ENCODE peak calls at places on chromosomes 4 and X, in four cellular contexts. G, P, U and L are unnamed samples. For H3K4me1, the result is how much of the 10 kb centered on the place peaks cover.

GRCh38 chrX:42442745-42443144 is 335.2 kb downstream of the PPP1R2C start:
- DNase-seq in G (no peak), P (no peak), U (no peak), L (no peak)

GRCh38 chrX:115978068-115978467 is 192.5 kb upstream of the AGTR2 start:
- DNase-seq in G (no peak), P (no peak), U (no peak), L (no peak)

GRCh38 chr4:139528377-139529005 is 27.5 kb downstream of the SETD7 start:
- DNase-seq in G (peak), P (peak), U (peak), L (no peak)

GRCh38 chr4:29805871-29806480 is 914.2 kb upstream of the PCDH7 start:
- DNase-seq in G (no peak), P (no peak), U (no peak), L (no peak)

GRCh38 chr4:32931475-32931874 is 2211.3 kb downstream of the PCDH7 start:
- DNase-seq in G (no peak), P (no peak), U (no peak), L (no peak)

GRCh38 chrX:123818243-123818642 is 41.6 kb upstream of the XIAP start:
- DNase-seq in G (no peak), P (no peak), U (peak), L (no peak)

GRCh38 chr4:182022899-182023298 is 220.3 kb upstream of the TENM3 start:
- DNase-seq in G (no peak), P (no peak), U (no peak), L (no peak)

GRCh38 chrX:49058794-49059193 is at the start of gene CCDC120:
- DNase-seq in G (peak), P (peak), U (peak), L (no peak)

GRCh38 chrX:136814847-136815634 is 34.3 kb upstream of the ARHGEF6 start:
- DNase-seq in G (no peak), P (no peak), U (no peak), L (no peak)

GRCh38 chr4:7526491-7526890 is 91.8 kb upstream of the PSAPL1 start:
- DNase-seq in G (no peak), P (no peak), U (no peak), L (no peak)

GRCh38 chr4:169956441-169956840 is 69.8 kb downstream of the MFAP3L start:
- DNase-seq in G (no peak), P (no peak), U (no peak), L (no peak)

GRCh38 chrX:130020661-130021324 is 38.4 kb downstream of the BCORL1 start:
- DNase-seq in G (no peak), P (no peak), U (no peak), L (no peak)

GRCh38 chr4:99998062-99998880 is 48.2 kb upstream of the H2AZ1 start:
- DNase-seq in G (no peak), P (no peak), U (peak), L (no peak)

GRCh38 chr4:2535386-2536192 is 858 bp upstream of the FAM193A start:
- DNase-seq in G (peak), P (peak), U (peak), L (peak)

GRCh38 chrX:139787601-139788000 is 79.6 kb upstream of the MCF2 start:
- DNase-seq in G (no peak), P (no peak), U (no peak), L (no peak)

GRCh38 chr4:20464381-20464780 is 212.7 kb downstream of the SLIT2 start:
- DNase-seq in G (no peak), P (no peak), U (peak), L (no peak)

GRCh38 chrX:49166914-49167739 is 4.6 kb downstream of the MAGIX start:
- DNase-seq in G (peak), P (peak), U (peak), L (peak)

GRCh38 chrX:131762802-131763234 is 218.9 kb downstream of the OR13H1 start:
- DNase-seq in G (peak), P (peak), U (no peak), L (no peak)

GRCh38 chr4:67725132-67725531 is 24.2 kb upstream of the UBA6 start:
- DNase-seq in G (no peak), P (no peak), U (no peak), L (no peak)

GRCh38 chr4:107071108-107071507 is 35.0 kb upstream of the DKK2 start:
- DNase-seq in G (no peak), P (no peak), U (no peak), L (no peak)

GRCh38 chrX:44068043-44068442 is 94.9 kb upstream of the NDP start:
- DNase-seq in G (no peak), P (no peak), U (no peak), L (no peak)

GRCh38 chr4:48175806-48176205 is 41.8 kb upstream of the TXK start:
- DNase-seq in G (no peak), P (no peak), U (no peak), L (no peak)

GRCh38 chr4:145130788-145131398 is 32.8 kb downstream of the ABCE1 start:
- DNase-seq in G (no peak), P (peak), U (no peak), L (no peak)

GRCh38 chrX:44842555-44843317 is 1.1 kb upstream of the DUSP21 start:
- DNase-seq in G (no peak), P (no peak), U (no peak), L (no peak)

GRCh38 chr4:5751918-5752802 is 41.2 kb downstream of the EVC start:
- DNase-seq in G (peak), P (no peak), U (peak), L (peak)

GRCh38 chr4:77084019-77084604 is 8.3 kb upstream of the CCNI start:
- DNase-seq in G (no peak), P (no peak), U (no peak), L (no peak)

GRCh38 chr4:157075811-157076577 is at the start of gene GLRB:
- DNase-seq in G (no peak), P (no peak), U (peak), L (no peak)

GRCh38 chr4:118683513-118683912 is 1.7 kb upstream of the METTL14 start:
- DNase-seq in G (no peak), P (no peak), U (peak), L (no peak)

GRCh38 chr4:139509727-139510410 is 46.1 kb downstream of the SETD7 start:
- DNase-seq in G (no peak), P (no peak), U (peak), L (no peak)

GRCh38 chr4:164617426-164617825 is 136.5 kb upstream of the SMIM31 start:
- DNase-seq in G (no peak), P (no peak), U (no peak), L (no peak)

GRCh38 chr4:118076958-118077766 is 42.9 kb downstream of the NDST3 start:
- DNase-seq in G (peak), P (no peak), U (peak), L (no peak)

GRCh38 chr4:5030152-5030668 is 11.0 kb upstream of the CYTL1 start:
- DNase-seq in G (no peak), P (no peak), U (no peak), L (peak)

GRCh38 chr4:179225594-179225993 is 1783.4 kb upstream of the AGA start:
- DNase-seq in G (no peak), P (no peak), U (no peak), L (no peak)

GRCh38 chr4:183118585-183118984 is 19.5 kb downstream of the WWC2 start:
- DNase-seq in G (no peak), P (no peak), U (no peak), L (no peak)

GRCh38 chr4:149465941-149466340 is 349.7 kb downstream of the IQCM start:
- DNase-seq in G (no peak), P (no peak), U (no peak), L (no peak)

GRCh38 chr4:56425518-56425917 is 9.9 kb downstream of the PPAT start:
- DNase-seq in G (no peak), P (no peak), U (no peak), L (no peak)
- H3K4me1 ChIP-seq in G (under half), P (under half), U (under half), L (under half)

GRCh38 chr4:113591982-113592381 is 169.6 kb downstream of the CAMK2D start:
- DNase-seq in G (no peak), P (no peak), U (no peak), L (no peak)
- H3K4me1 ChIP-seq in G (under half), P (under half), U (under half), L (under half)

GRCh38 chr4:184263910-184264732 is 46.4 kb upstream of the ENPP6 start:
- DNase-seq in G (peak), P (peak), U (peak), L (peak)
- H3K4me1 ChIP-seq in G (under half), P (under half), U (under half), L (under half)

DNA sequence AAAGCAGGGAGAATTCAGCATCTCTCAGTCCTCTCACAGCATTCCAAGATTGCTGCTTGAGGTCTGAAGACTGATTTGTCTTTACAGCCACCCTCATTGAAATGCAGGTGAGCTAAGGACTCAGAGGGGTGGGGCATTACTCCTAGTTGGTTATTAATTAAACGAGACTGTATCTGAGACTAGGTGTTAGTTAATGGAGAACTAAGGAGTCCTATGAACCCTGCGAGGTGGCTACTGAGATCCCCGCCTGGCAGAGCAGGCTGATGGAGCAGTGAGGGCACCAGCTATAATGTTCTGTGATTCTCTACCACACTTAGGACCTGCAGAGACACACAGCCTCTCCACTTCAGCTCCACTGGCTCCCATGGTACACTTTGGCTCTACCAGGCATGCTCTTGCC is 215.3 kb downstream of the MID1IP1 start:
- DNase-seq in G (no peak), P (no peak), U (peak), L (no peak)
- H3K4me1 ChIP-seq in G (under half), P (under half), U (under half), L (under half)

DNA sequence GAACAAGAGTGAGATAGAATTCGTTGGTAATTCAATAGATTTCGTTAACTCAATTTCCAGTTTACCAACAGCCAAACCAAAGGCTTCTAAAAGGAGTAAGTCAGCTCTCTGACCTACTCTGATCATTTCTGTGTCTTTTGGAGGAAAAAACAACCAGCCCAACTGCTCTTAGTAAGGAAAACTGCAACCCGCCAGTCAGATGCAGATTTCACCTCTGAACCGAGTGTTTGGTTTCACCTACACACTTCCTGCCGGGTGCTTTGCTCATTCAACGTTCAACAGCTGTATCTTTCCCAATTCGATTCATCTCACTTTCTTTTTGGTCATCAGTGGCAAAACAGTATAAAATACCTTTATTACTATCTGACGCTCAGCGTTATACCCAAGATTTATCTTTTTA is 24.5 kb downstream of the TMSB4X start:
- DNase-seq in G (no peak), P (no peak), U (no peak), L (no peak)
- H3K4me1 ChIP-seq in G (under half), P (under half), U (half or more), L (under half)

DNA sequence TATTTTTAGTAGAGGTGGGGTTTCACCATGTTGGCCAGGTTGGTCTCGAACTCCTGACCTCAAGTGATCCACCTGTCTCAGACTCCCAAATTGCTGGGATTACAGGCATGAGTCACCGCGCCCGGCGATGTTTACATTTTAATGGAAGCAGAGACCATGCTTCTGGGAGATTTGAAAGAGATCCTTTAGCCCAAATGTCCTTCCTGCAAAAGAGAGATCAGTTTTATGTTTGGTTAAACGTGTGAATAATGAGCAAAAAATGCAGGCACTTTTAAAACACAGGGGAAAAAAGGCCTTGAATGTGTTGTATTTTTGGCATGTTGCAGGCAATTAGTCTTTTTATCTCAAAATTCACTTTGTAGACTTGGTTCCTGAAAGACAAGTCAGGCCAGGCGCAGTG is 95.8 kb upstream of the ELOVL6 start:
- DNase-seq in G (no peak), P (no peak), U (no peak), L (no peak)
- H3K4me1 ChIP-seq in G (under half), P (under half), U (under half), L (under half)

GRCh38 chr4:173076903-173077629 is 91.5 kb upstream of the GALNT7 start:
- DNase-seq in G (no peak), P (no peak), U (no peak), L (no peak)
- H3K4me1 ChIP-seq in G (under half), P (under half), U (under half), L (under half)